ENCODE peak calls at places on chromosome 14, in eight cellular contexts. Y is astrocyte of the hippocampus; B is cardiac fibroblast; L is anterior cingulate cortex; J is CD4-positive, alpha-beta memory T cell; W is CD8-positive, alpha-beta memory T cell; T is activated T-cell treated with anti-CD3 and anti-CD28 coated beads for 24 hours; A is CD8-positive, alpha-beta T cell. M is an unnamed sample.

GRCh38 chr14:68623307-68623706 is 169.6 kb downstream of the ZFP36L1 start:
- DNase-seq in Y (no peak), B (no peak), L (no peak), J (no peak), W (no peak), T (no peak), A (peak), M (no peak)

GRCh38 chr14:58368951-58369350 is 26.8 kb upstream of the TOMM20L start:
- DNase-seq in Y (no peak), B (peak), L (no peak), J (no peak), W (no peak), T (no peak), A (no peak), M (no peak)

GRCh38 chr14:46048127-46048526 is 603.5 kb downstream of the RPL10L start:
- DNase-seq in Y (peak), B (no peak), L (no peak), J (no peak), W (no peak), T (no peak), A (no peak), M (no peak)

GRCh38 chr14:74035556-74035955 is 16.4 kb downstream of the BBOF1 start:
- DNase-seq in Y (peak), B (peak), L (no peak), J (no peak), W (no peak), T (no peak), A (no peak), M (no peak)

GRCh38 chr14:64649383-64649998 is 54.7 kb upstream of the PLEKHG3 start:
- DNase-seq in Y (no peak), B (peak), L (no peak), J (no peak), W (no peak), T (no peak), A (no peak), M (peak)

GRCh38 chr14:89164168-89165074 is 252.6 kb downstream of the FOXN3 start:
- DNase-seq in Y (no peak), B (no peak), L (no peak), J (no peak), W (no peak), T (no peak), A (no peak), M (no peak)

GRCh38 chr14:44961151-44961729 is 507 bp downstream of the KLHL28 start:
- DNase-seq in Y (peak), B (peak), L (no peak), J (peak), W (peak), T (peak), A (peak), M (no peak)

GRCh38 chr14:51507556-51508511 is 143.9 kb upstream of the FRMD6 start:
- DNase-seq in Y (peak), B (peak), L (peak), J (no peak), W (no peak), T (no peak), A (no peak), M (no peak)